ENCODE peak calls at places on chromosomes 7 and 10, in five cellular contexts. Q, J, W, T and G are unnamed samples.

GRCh38 chr10:110360857-110361474 is 56.2 kb upstream of the SMNDC1 start:
- DNase-seq in W (no peak), T (no peak), Q (no peak), J (no peak), G (no peak)

GRCh38 chr7:134502463-134502862 is 24.9 kb upstream of the AKR1B10 start:
- DNase-seq in J (peak; percentile 85), T (peak; percentile 78), W (no peak), Q (peak; percentile 72), G (peak; percentile 87)

GRCh38 chr7:121633186-121633585 is 237.1 kb upstream of the FAM3C start:
- DNase-seq in W (no peak), T (no peak), Q (no peak), J (peak; percentile 29), G (no peak)

GRCh38 chr10:111200505-111201186 is 123.8 kb downstream of the ADRA2A start:
- DNase-seq in T (no peak), W (no peak), J (no peak), Q (no peak), G (no peak)

GRCh38 chr7:122219253-122219865 is 75.3 kb upstream of the AASS start:
- DNase-seq in W (peak; percentile 27), T (no peak), Q (no peak), J (peak; percentile 41), G (no peak)

GRCh38 chr7:70695804-70696104 is 436.2 kb upstream of the GALNT17 start:
- DNase-seq in T (no peak), J (no peak), W (no peak), Q (no peak), G (no peak)

GRCh38 chr7:37510043-37510634 is 61.5 kb upstream of the ELMO1 start:
- DNase-seq in J (peak; percentile 40), T (no peak), Q (no peak), W (peak; percentile 22), G (no peak)

GRCh38 chr10:80908596-80908995 is 370.9 kb downstream of the SH2D4B start:
- DNase-seq in J (no peak), W (no peak), T (no peak), Q (no peak), G (no peak)

GRCh38 chr7:99167072-99167471 is 23.2 kb upstream of the SMURF1 start:
- DNase-seq in J (no peak), Q (no peak), W (no peak), T (no peak), G (no peak)

GRCh38 chr10:70052462-70053211 is at the start of gene MACROH2A2:
- DNase-seq in J (peak; percentile 78), T (peak; percentile 70), W (no peak), Q (no peak), G (peak; percentile 65)

GRCh38 chr7:128812514-128813168 is 17.6 kb upstream of the FLNC start:
- DNase-seq in J (peak; percentile 92), Q (no peak), W (no peak), T (no peak), G (no peak)

GRCh38 chr7:94394399-94395140 is at the start of gene COL1A2:
- DNase-seq in W (no peak), Q (peak; percentile 84), J (peak; percentile 99), T (peak; percentile 95), G (peak; percentile 90)

GRCh38 chr7:132072873-132073272 is 503.4 kb downstream of the PLXNA4 start:
- DNase-seq in W (no peak), Q (no peak), T (peak; percentile 21), J (no peak), G (no peak)
- H3K4me1 ChIP-seq in W (no peaks in the 10 kb centered on the region), Q (no peaks in the 10 kb centered on the region), T (no peaks in the 10 kb centered on the region), J (no peaks in the 10 kb centered on the region), G (no peaks in the 10 kb centered on the region)

GRCh38 chr10:86688398-86688921 is 20.1 kb downstream of the LDB3 start:
- DNase-seq in W (no peak), Q (peak; percentile 79), T (peak; percentile 79), J (peak; percentile 82), G (peak; percentile 79)
- H3K4me1 ChIP-seq in W (peaks cover 22% of the 10 kb centered on the region), Q (peaks cover 13% of the 10 kb centered on the region), T (peaks cover 15% of the 10 kb centered on the region), J (peaks cover 68% of the 10 kb centered on the region), G (peaks cover 66% of the 10 kb centered on the region)

DNA sequence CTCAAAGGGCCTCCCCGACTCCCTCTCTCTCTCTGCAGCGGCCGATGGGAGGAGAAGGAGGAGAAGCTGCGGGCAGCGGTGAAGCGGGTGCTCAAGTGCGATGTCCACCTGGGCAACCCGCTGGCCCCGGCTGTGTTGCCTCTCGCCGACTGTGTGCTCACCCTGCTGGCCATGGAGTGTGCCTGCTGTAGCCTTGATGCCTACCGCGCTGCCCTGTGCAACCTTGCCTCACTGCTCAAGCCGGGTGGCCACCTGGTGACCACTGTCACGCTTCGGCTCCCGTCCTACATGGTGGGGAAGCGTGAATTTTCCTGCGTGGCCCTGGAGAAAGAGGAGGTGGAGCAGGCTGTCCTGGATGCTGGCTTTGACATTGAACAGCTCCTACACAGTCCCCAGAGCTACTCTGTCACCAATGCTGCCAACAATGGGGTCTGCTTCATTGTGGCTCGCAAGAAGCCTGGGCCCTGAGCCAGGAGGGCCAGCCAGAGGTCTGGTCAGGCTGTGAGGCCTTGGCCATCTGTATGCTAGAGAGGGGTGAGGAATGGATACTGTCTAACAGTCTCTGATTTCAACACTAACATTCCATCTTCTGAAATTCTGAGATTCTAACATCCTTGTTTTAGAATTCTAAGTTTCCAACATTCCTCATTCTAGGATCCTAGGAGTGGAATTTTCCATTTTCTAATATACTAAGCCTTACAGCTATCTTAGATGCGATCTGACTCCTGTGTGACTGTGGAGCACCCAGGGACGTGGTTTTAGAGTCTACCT is 3.6 kb downstream of the INMT start:
- DNase-seq in J (peak; percentile 85), T (peak; percentile 84), Q (no peak), W (no peak), G (peak; percentile 73)
- H3K4me1 ChIP-seq in J (peaks cover under 1% of the 10 kb centered on the region), T (peaks cover 4% of the 10 kb centered on the region), Q (peaks cover 35% of the 10 kb centered on the region), W (no peaks in the 10 kb centered on the region), G (no peaks in the 10 kb centered on the region)

GRCh38 chr7:29285861-29286260 is 91.3 kb downstream of the CHN2 start:
- DNase-seq in W (no peak), J (no peak), T (no peak), Q (no peak), G (no peak)
- H3K4me1 ChIP-seq in W (no peaks in the 10 kb centered on the region), J (peaks cover 18% of the 10 kb centered on the region), T (no peaks in the 10 kb centered on the region), Q (peaks cover 20% of the 10 kb centered on the region), G (no peaks in the 10 kb centered on the region)